ENCODE peak calls at places on chromosomes 5 and 9, in five cellular contexts. G is activated T-cell treated with anti-CD3 and anti-CD28 coated beads, Interleukin-2, amount 50 U/mL, for 72 hours; F is GM20000; N is T-helper 2 cell; H is fibroblast of mammary gland. J is an unnamed sample.

GRCh38 chr9:33447404-33448158 is at the start of gene AQP3:
- DNase-seq in G (peak), N (peak), H (no peak), F (peak), J (no peak)

GRCh38 chr9:92971121-92971520 is 23.8 kb downstream of the FGD3 start:
- DNase-seq in N (no peak), H (no peak), F (no peak), G (no peak), J (peak)

GRCh38 chr9:16236326-16236725 is 634.1 kb downstream of the BNC2 start:
- DNase-seq in F (no peak), G (no peak), H (peak), N (no peak), J (peak)

GRCh38 chr9:99931155-99931840 is 24.8 kb downstream of the STX17 start:
- DNase-seq in G (no peak), N (no peak), H (peak), F (no peak), J (peak)

GRCh38 chr5:66238435-66238834 is 94.3 kb downstream of the SREK1 start:
- DNase-seq in N (no peak), F (no peak), H (no peak), G (no peak), J (no peak)

GRCh38 chr5:71955718-71956117 is 151.6 kb upstream of the MAP1B start:
- DNase-seq in H (peak), G (no peak), N (no peak), F (no peak), J (peak)

GRCh38 chr5:27328480-27328879 is 290.1 kb upstream of the CDH9 start:
- DNase-seq in F (no peak), H (peak), G (no peak), N (no peak), J (peak)

GRCh38 chr9:104279535-104280215 is 185.6 kb downstream of the SMC2 start:
- DNase-seq in G (no peak), F (no peak), H (peak), N (no peak), J (peak)

GRCh38 chr9:95752129-95752731 is 123.3 kb upstream of the ERCC6L2 start:
- DNase-seq in N (no peak), H (no peak), G (no peak), F (no peak), J (no peak)

GRCh38 chr5:17094830-17095229 is 122.6 kb upstream of the BASP1 start:
- DNase-seq in H (peak), G (no peak), N (no peak), F (no peak), J (no peak)

J was measured in amniotic epithelial cell.